ENCODE peak calls at places on chromosomes 5 and 9, in seven cellular contexts. One of them, this sample, is unnamed.

GRCh38 chr5:150485770-150486401 is 22.0 kb upstream of the NDST1 start:
- DNase-seq in prostate gland: peak; percentile 49
- DNase-seq in tibial artery: peak; percentile 67
- DNase-seq in posterior cingulate gyrus: peak; percentile 74
- DNase-seq in activated naive CD4-positive, alpha-beta T cell: no peak
- DNase-seq in lower leg skin: peak; percentile 94
- DNase-seq in ELR: peak; percentile 66
- DNase-seq in this sample: peak; percentile 88

GRCh38 chr9:106623558-106623957 is 239.4 kb upstream of the ZNF462 start:
- DNase-seq in prostate gland: no peak
- DNase-seq in tibial artery: no peak
- DNase-seq in posterior cingulate gyrus: no peak
- DNase-seq in activated naive CD4-positive, alpha-beta T cell: no peak
- DNase-seq in lower leg skin: no peak
- DNase-seq in ELR: no peak
- DNase-seq in this sample: no peak

GRCh38 chr5:66113160-66113559 is 30.9 kb upstream of the SREK1 start:
- DNase-seq in prostate gland: no peak
- DNase-seq in tibial artery: no peak
- DNase-seq in posterior cingulate gyrus: no peak
- DNase-seq in activated naive CD4-positive, alpha-beta T cell: no peak
- DNase-seq in lower leg skin: no peak
- DNase-seq in ELR: peak; percentile 91
- DNase-seq in this sample: no peak

GRCh38 chr9:98062161-98062560 is 5.6 kb downstream of the NANS start:
- DNase-seq in prostate gland: no peak
- DNase-seq in tibial artery: no peak
- DNase-seq in posterior cingulate gyrus: no peak
- DNase-seq in activated naive CD4-positive, alpha-beta T cell: no peak
- DNase-seq in lower leg skin: no peak
- DNase-seq in ELR: no peak
- DNase-seq in this sample: no peak

GRCh38 chr5:151950681-151951080 is 26.0 kb upstream of the GLRA1 start:
- DNase-seq in prostate gland: no peak
- DNase-seq in tibial artery: no peak
- DNase-seq in posterior cingulate gyrus: no peak
- DNase-seq in activated naive CD4-positive, alpha-beta T cell: no peak
- DNase-seq in lower leg skin: no peak
- DNase-seq in ELR: no peak
- DNase-seq in this sample: no peak

GRCh38 chr9:125966959-125967711 is 220.0 kb downstream of the PBX3 start:
- DNase-seq in prostate gland: no peak
- DNase-seq in tibial artery: no peak
- DNase-seq in posterior cingulate gyrus: no peak
- DNase-seq in activated naive CD4-positive, alpha-beta T cell: no peak
- DNase-seq in lower leg skin: no peak
- DNase-seq in ELR: no peak
- DNase-seq in this sample: no peak

GRCh38 chr9:134271338-134272301 is 54.6 kb upstream of the RXRA start:
- DNase-seq in prostate gland: no peak
- DNase-seq in tibial artery: no peak
- DNase-seq in posterior cingulate gyrus: no peak
- DNase-seq in activated naive CD4-positive, alpha-beta T cell: no peak
- DNase-seq in lower leg skin: no peak
- DNase-seq in ELR: no peak
- DNase-seq in this sample: no peak

GRCh38 chr9:4620881-4621555 is 41.1 kb upstream of the PLPP6 start:
- DNase-seq in prostate gland: no peak
- DNase-seq in tibial artery: no peak
- DNase-seq in posterior cingulate gyrus: no peak
- DNase-seq in activated naive CD4-positive, alpha-beta T cell: no peak
- DNase-seq in lower leg skin: no peak
- DNase-seq in ELR: no peak
- DNase-seq in this sample: no peak

GRCh38 chr5:170603578-170604565 is 100.1 kb downstream of the KCNIP1 start:
- DNase-seq in prostate gland: peak; percentile 25
- DNase-seq in tibial artery: no peak
- DNase-seq in posterior cingulate gyrus: no peak
- DNase-seq in activated naive CD4-positive, alpha-beta T cell: no peak
- DNase-seq in lower leg skin: no peak
- DNase-seq in ELR: peak; percentile 60
- DNase-seq in this sample: peak; percentile 80

GRCh38 chr5:65986050-65986451 is 59.7 kb downstream of the ERBIN start:
- DNase-seq in prostate gland: no peak
- DNase-seq in tibial artery: no peak
- DNase-seq in posterior cingulate gyrus: no peak
- DNase-seq in activated naive CD4-positive, alpha-beta T cell: no peak
- DNase-seq in lower leg skin: no peak
- DNase-seq in ELR: peak; percentile 77
- DNase-seq in this sample: no peak

GRCh38 chr5:64505769-64506566 is at the start of gene RGS7BP:
- DNase-seq in prostate gland: peak; percentile 26
- DNase-seq in tibial artery: no peak
- DNase-seq in posterior cingulate gyrus: peak; percentile 78
- DNase-seq in activated naive CD4-positive, alpha-beta T cell: no peak
- DNase-seq in lower leg skin: peak; percentile 81
- DNase-seq in ELR: peak; percentile 18
- DNase-seq in this sample: peak; percentile 61

GRCh38 chr5:57166250-57166649 is 7.6 kb upstream of the GPBP1 start:
- DNase-seq in prostate gland: no peak
- DNase-seq in tibial artery: no peak
- DNase-seq in posterior cingulate gyrus: no peak
- DNase-seq in activated naive CD4-positive, alpha-beta T cell: no peak
- DNase-seq in lower leg skin: no peak
- DNase-seq in ELR: no peak
- DNase-seq in this sample: no peak

GRCh38 chr9:138105123-138105415 is 227.5 kb downstream of the CACNA1B start:
- DNase-seq in prostate gland: no peak
- DNase-seq in tibial artery: no peak
- DNase-seq in posterior cingulate gyrus: no peak
- DNase-seq in activated naive CD4-positive, alpha-beta T cell: no peak
- DNase-seq in lower leg skin: no peak
- DNase-seq in ELR: no peak
- DNase-seq in this sample: no peak

GRCh38 chr5:142016576-142016975 is 3.7 kb upstream of the GNPDA1 start:
- DNase-seq in prostate gland: no peak
- DNase-seq in tibial artery: no peak
- DNase-seq in posterior cingulate gyrus: no peak
- DNase-seq in activated naive CD4-positive, alpha-beta T cell: no peak
- DNase-seq in lower leg skin: peak; percentile 75
- DNase-seq in ELR: no peak
- DNase-seq in this sample: no peak

GRCh38 chr5:141517321-141517720 is 28.4 kb downstream of the PCDHGC5 start:
- DNase-seq in prostate gland: no peak
- DNase-seq in tibial artery: no peak
- DNase-seq in posterior cingulate gyrus: no peak
- DNase-seq in activated naive CD4-positive, alpha-beta T cell: no peak
- DNase-seq in lower leg skin: peak; percentile 40
- DNase-seq in ELR: no peak
- DNase-seq in this sample: no peak

This sample was measured in sciatic nerve.